ENCODE peak calls at places on chromosomes 2 and 18, in five cellular contexts. Y is IMR-90, R is foreskin keratinocyte, L is heart right ventricle, U is ovary. S is an unnamed sample.

GRCh38 chr2:20490300-20491181 is 43.7 kb downstream of the RHOB start:
- DNase-seq in Y (peak), R (peak), L (no peak), U (peak), S (peak)

GRCh38 chr18:45760443-45761036 is 36.6 kb downstream of the SLC14A1 start:
- DNase-seq in Y (peak), R (no peak), L (no peak), U (no peak), S (no peak)

GRCh38 chr2:85355521-85355920 is 952 bp downstream of the ELMOD3 start:
- DNase-seq in Y (no peak), R (no peak), L (no peak), U (peak), S (no peak)

GRCh38 chr18:22606563-22607283 is 189.0 kb upstream of the CTAGE1 start:
- DNase-seq in Y (peak), R (no peak), L (no peak), U (no peak), S (peak)

GRCh38 chr18:11033503-11033902 is 115.9 kb downstream of the PIEZO2 start:
- DNase-seq in Y (no peak), R (no peak), L (no peak), U (no peak), S (no peak)

GRCh38 chr2:115161531-115162453 is 719.4 kb downstream of the DPP10 start:
- DNase-seq in Y (no peak), R (no peak), L (no peak), U (no peak), S (no peak)

GRCh38 chr2:134402385-134402784 is 148.5 kb downstream of the MGAT5 start:
- DNase-seq in Y (peak), R (no peak), L (peak), U (no peak), S (peak)

GRCh38 chr2:10909050-10909995 is 2.4 kb upstream of the KCNF1 start:
- DNase-seq in Y (no peak), R (no peak), L (no peak), U (no peak), S (no peak)

DNA sequence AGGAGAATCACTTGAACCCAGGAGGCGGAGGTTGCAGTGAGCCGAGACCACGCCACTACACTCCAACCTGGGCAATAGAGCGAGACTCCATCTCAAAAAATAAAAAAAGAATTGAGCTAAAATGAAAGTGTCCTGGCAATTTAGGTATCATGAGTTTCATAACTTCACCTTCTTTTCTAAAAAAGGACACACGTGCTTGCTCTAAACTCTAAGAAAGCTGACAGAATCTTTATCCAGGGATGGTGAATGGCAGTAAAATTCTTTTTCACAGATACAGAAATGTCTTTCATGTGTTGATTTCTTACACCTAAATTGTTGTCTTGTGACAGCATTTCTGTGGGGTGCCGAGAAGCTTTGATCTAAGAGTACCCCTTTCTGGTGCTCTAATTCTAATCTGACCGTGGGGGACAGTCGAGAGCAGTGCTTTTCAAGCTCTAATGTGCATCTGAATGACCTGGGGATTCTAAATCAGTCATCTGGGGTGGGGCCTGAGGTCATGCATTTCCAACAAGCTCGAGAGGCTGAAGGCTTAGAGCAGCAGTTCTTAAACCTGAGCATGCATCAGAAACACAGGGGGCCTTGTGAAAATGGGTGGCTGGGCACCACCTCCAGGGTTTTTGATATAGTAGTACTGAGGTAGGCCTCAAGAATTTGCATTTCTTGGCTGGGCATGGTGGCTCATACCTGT is 42.1 kb upstream of the REL start:
- DNase-seq in Y (no peak), R (no peak), L (no peak), U (no peak), S (no peak)
- TF ChIP-seq CTCF in Y (no peak), R (no peak), L (no peak), U (no peak), S (no peak)

DNA sequence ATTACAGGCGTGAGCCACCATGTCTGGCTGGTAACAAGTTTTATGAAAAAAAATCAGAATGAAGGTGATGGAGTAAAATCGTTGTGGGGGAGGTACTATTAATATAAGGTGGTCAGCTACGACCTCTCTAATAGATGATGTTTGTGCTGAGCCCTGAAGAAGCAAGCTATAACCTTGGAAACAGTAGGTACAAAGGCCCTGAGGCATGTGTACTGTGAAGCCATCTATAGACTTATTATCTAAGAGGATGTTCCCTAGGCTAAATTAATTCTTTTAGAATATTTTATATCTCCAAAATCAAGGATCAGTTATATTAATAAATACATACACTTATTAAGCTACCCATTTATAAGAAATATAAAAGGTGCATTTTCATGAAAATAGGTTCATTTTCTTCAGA is 23.3 kb upstream of the SSB start:
- DNase-seq in Y (no peak), R (no peak), L (no peak), U (no peak), S (no peak)
- H3K27ac ChIP-seq in Y (peak), R (no peak), L (no peak), U (no peak), S (no peak)

DNA sequence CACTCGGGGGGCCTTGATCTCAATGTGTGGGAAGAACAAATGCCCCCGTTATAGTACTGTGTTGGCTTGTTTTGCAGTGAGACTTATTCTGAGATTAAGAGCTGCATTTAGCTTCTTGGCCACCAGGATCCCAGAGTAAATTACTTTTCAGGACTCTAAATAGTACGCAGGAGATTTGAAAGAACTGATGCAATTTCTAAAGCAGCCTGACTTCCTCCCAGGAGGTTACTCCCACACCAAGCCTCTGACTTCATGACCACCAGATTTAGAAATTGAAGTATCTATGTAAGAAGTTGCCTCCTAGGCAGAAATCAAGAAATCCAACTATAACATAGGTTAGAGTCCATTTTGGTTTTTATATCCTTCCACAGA is 67.0 kb downstream of the FEZ2 start:
- DNase-seq in Y (peak), R (no peak), L (peak), U (no peak), S (no peak)
- TF ChIP-seq CTCF in Y (peak), R (no peak), L (peak), U (no peak), S (no peak)

GRCh38 chr18:79378416-79379250 is 17.1 kb upstream of the NFATC1 start:
- DNase-seq in Y (peak), R (no peak), L (peak), U (peak), S (peak)

GRCh38 chr18:79374408-79375171 is 21.1 kb upstream of the NFATC1 start:
- DNase-seq in Y (no peak), R (no peak), L (no peak), U (no peak), S (no peak)

GRCh38 chr18:79375441-79375840 is 20.3 kb upstream of the NFATC1 start:
- DNase-seq in Y (no peak), R (no peak), L (no peak), U (no peak), S (no peak)

GRCh38 chr18:79379251-79379905 is 16.4 kb upstream of the NFATC1 start:
- DNase-seq in Y (no peak), R (no peak), L (no peak), U (no peak), S (no peak)

DNA sequence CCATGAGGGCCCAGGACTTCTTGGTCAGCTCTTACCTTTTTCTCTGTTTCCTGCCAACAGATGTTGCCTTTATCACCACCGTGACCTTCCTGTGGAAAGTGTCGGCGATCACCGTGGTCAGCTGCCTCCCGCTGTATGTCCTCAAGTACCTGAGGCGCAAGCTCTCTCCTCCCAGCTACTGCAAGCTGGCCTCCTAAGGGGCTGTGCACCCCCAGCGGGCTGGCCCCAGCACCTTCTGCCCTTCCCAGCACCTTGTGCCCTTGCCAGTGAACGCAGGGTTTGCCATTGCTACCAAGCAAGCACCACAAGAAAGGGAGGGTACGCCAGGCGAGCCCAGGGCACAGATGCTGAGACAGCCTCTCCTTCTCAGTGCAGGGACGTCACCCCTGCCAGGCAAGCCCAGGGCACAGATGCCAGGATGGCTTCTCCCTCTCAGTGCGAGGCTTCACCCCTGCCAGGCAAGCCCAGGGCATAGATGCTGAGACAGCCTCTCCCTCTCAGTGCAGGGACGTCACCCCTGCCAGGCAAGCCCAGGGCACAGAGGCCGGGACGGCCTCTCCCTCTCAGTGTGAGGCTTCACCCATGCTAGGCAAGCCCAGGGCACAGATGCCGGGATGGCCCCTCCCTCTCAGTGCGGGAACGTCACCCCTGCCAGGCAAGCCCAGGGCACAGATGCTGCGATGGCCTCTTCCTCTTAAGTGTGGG is 18.4 kb upstream of the NFATC1 start:
- DNase-seq in Y (no peak), R (no peak), L (no peak), U (no peak), S (no peak)
- H3K27ac ChIP-seq in Y (no peak), R (no peak), L (no peak), U (no peak), S (no peak)